ENCODE peak calls at places on chromosomes 13 and 19, in five cellular contexts. One of them, this sample, is unnamed.

GRCh38 chr13:94658926-94659649 is 53.3 kb downstream of the SOX21 start:
- DNase-seq in transverse colon: no peak
- DNase-seq in suprapubic skin: no peak
- DNase-seq in H1: no peak
- DNase-seq in ovary: no peak
- DNase-seq in this sample: no peak

GRCh38 chr19:16383584-16384161 is 59.0 kb downstream of the KLF2 start:
- DNase-seq in H1: no peak
- DNase-seq in suprapubic skin: no peak
- DNase-seq in ovary: no peak
- DNase-seq in transverse colon: no peak
- DNase-seq in this sample: peak; percentile 71

GRCh38 chr13:111909501-111909900 is 157.4 kb upstream of the SOX1 start:
- DNase-seq in ovary: peak; percentile 15
- DNase-seq in suprapubic skin: peak; percentile 60
- DNase-seq in H1: no peak
- DNase-seq in transverse colon: no peak
- DNase-seq in this sample: peak; percentile 35

GRCh38 chr13:31045621-31046081 is 113.2 kb downstream of the TEX26 start:
- DNase-seq in suprapubic skin: no peak
- DNase-seq in transverse colon: peak; percentile 83
- DNase-seq in H1: no peak
- DNase-seq in ovary: peak; percentile 62
- DNase-seq in this sample: peak; percentile 70

GRCh38 chr13:54029226-54029625 is 1000.6 kb downstream of the OLFM4 start:
- DNase-seq in suprapubic skin: no peak
- DNase-seq in transverse colon: no peak
- DNase-seq in ovary: no peak
- DNase-seq in H1: peak; percentile 13
- DNase-seq in this sample: no peak

GRCh38 chr19:50667177-50667758 is 18.0 kb downstream of the C19orf81 start:
- DNase-seq in suprapubic skin: no peak
- DNase-seq in H1: no peak
- DNase-seq in ovary: no peak
- DNase-seq in transverse colon: no peak
- DNase-seq in this sample: no peak

GRCh38 chr13:90375851-90376250 is 971.6 kb upstream of the MIR17HG start:
- DNase-seq in suprapubic skin: no peak
- DNase-seq in H1: no peak
- DNase-seq in ovary: no peak
- DNase-seq in transverse colon: no peak
- DNase-seq in this sample: no peak

GRCh38 chr19:33883869-33884519 is 87.3 kb downstream of the KCTD15 start:
- DNase-seq in H1: peak; percentile 60
- DNase-seq in suprapubic skin: no peak
- DNase-seq in ovary: peak; percentile 53
- DNase-seq in transverse colon: no peak
- DNase-seq in this sample: no peak

GRCh38 chr19:56314018-56314583 is 538 bp downstream of the ZSCAN5A start:
- DNase-seq in ovary: no peak
- DNase-seq in H1: peak; percentile 7
- DNase-seq in transverse colon: no peak
- DNase-seq in suprapubic skin: no peak
- DNase-seq in this sample: no peak

GRCh38 chr13:34114581-34114980 is 296.6 kb downstream of the RFC3 start:
- DNase-seq in suprapubic skin: no peak
- DNase-seq in ovary: no peak
- DNase-seq in transverse colon: no peak
- DNase-seq in H1: no peak
- DNase-seq in this sample: no peak

GRCh38 chr13:41864658-41865057 is 96.3 kb downstream of the VWA8 start:
- DNase-seq in transverse colon: no peak
- DNase-seq in ovary: no peak
- DNase-seq in suprapubic skin: no peak
- DNase-seq in H1: no peak
- DNase-seq in this sample: no peak

GRCh38 chr19:35429698-35430097 is 18.4 kb upstream of the FFAR2 start:
- DNase-seq in transverse colon: peak; percentile 72
- DNase-seq in H1: no peak
- DNase-seq in ovary: no peak
- DNase-seq in suprapubic skin: no peak
- DNase-seq in this sample: no peak

GRCh38 chr19:46725036-46725820 is 8.3 kb upstream of the PRKD2 start:
- DNase-seq in transverse colon: no peak
- DNase-seq in suprapubic skin: no peak
- DNase-seq in H1: no peak
- DNase-seq in ovary: no peak
- DNase-seq in this sample: no peak

GRCh38 chr19:55679343-55680257 is 4.6 kb downstream of the EPN1 start:
- DNase-seq in H1: no peak
- DNase-seq in transverse colon: no peak
- DNase-seq in suprapubic skin: no peak
- DNase-seq in ovary: no peak
- DNase-seq in this sample: no peak

GRCh38 chr13:29543230-29544215 is 52.0 kb downstream of the SLC7A1 start:
- DNase-seq in transverse colon: no peak
- DNase-seq in ovary: no peak
- DNase-seq in suprapubic skin: no peak
- DNase-seq in H1: peak; percentile 13
- DNase-seq in this sample: no peak

GRCh38 chr13:37495046-37495445 is 103.5 kb downstream of the POSTN start:
- DNase-seq in H1: no peak
- DNase-seq in ovary: no peak
- DNase-seq in transverse colon: no peak
- DNase-seq in suprapubic skin: no peak
- DNase-seq in this sample: no peak

GRCh38 chr13:44141725-44142539 is 231.7 kb upstream of the SERP2 start:
- DNase-seq in suprapubic skin: peak; percentile 98
- DNase-seq in transverse colon: peak; percentile 99
- DNase-seq in ovary: peak; percentile 99
- DNase-seq in H1: peak; percentile 78
- DNase-seq in this sample: peak; percentile 99

GRCh38 chr13:48054601-48055000 is 17.1 kb downstream of the NUDT15 start:
- DNase-seq in H1: no peak
- DNase-seq in suprapubic skin: no peak
- DNase-seq in transverse colon: no peak
- DNase-seq in ovary: no peak
- DNase-seq in this sample: no peak

GRCh38 chr13:48050550-48050949 is 13.0 kb downstream of the NUDT15 start:
- DNase-seq in H1: no peak
- DNase-seq in transverse colon: no peak
- DNase-seq in suprapubic skin: no peak
- DNase-seq in ovary: no peak
- DNase-seq in this sample: no peak

DNA sequence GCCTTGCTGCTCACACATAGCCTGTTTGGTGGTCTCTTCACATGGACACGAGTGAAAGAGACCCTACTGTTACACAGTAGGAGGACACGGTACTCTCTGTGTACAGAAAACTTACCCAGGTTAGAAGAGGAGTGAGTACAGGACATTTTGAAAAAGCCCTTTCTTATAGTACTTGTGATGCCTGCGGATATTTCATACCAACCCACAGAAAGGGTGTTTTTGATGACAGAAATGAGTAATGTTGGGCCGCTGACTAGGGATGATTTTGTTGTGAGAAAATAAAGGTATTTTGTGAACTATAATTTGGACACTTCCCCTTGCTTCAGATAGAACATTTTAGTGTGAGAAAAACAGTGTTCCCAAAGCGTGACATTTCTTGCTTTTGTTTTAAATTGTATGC is 18.2 kb downstream of the NUDT15 start:
- DNase-seq in suprapubic skin: no peak
- DNase-seq in ovary: no peak
- DNase-seq in H1: no peak
- DNase-seq in transverse colon: no peak
- DNase-seq in this sample: no peak
- H3K27ac ChIP-seq in suprapubic skin: no peak overlapping the region
- H3K27ac ChIP-seq in ovary: no peak overlapping the region
- H3K27ac ChIP-seq in H1: no peak overlapping the region
- H3K27ac ChIP-seq in transverse colon: no peak overlapping the region
- H3K27ac ChIP-seq in this sample: no peak overlapping the region

GRCh38 chr19:48490980-48491792 is 20.4 kb downstream of the LMTK3 start:
- DNase-seq in transverse colon: peak; percentile 66
- DNase-seq in H1: no peak
- DNase-seq in ovary: peak; percentile 65
- DNase-seq in suprapubic skin: no peak
- DNase-seq in this sample: no peak
- H3K4me3 ChIP-seq in transverse colon: no peak overlapping the region
- H3K4me3 ChIP-seq in H1: peak overlapping the region; percentile 30
- H3K4me3 ChIP-seq in ovary: peak overlapping the region; percentile 13
- H3K4me3 ChIP-seq in suprapubic skin: peak overlapping the region; percentile 8
- H3K4me3 ChIP-seq in this sample: no peak overlapping the region

DNA sequence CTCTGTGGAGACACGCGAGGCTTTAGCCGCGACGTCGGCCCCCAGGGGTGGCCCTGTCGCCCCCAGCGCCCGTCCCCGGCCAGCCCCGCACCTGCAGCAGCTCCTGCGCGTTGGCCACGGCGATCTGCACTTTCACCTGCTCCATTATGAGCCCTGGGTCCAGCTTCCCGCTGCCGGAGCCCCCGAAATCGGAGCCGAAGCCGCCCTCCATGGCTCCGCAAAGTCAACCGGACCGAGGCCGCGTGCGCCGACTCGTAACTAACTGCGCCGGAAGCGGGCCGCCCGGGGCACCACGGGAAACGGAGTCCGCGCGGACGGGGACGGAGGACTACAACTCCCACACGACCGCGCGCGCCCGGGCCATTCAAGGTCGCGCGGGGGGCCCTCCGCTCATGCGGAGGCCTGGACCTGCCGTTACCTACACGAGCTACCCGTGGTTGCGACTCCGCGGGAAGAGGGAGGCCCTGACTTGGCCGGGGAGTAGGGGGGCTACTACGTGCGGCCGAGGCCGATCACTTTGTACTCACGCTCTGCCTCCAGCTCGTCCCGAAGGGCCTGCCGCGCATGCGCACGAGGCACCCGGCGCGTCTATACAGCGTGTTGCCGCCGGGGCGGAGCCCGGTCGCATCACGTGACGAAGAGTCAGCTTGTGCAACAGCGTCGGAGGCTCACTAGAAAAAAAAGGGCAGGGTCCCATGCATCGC is at the start of gene TIMM13:
- DNase-seq in H1: peak; percentile 95
- DNase-seq in ovary: peak; percentile 98
- DNase-seq in suprapubic skin: peak; percentile 99
- DNase-seq in transverse colon: peak; percentile 97
- DNase-seq in this sample: peak; percentile 99
- TF ChIP-seq EP300 in H1: no peak
- TF ChIP-seq EP300 in ovary: no peak
- TF ChIP-seq EP300 in suprapubic skin: no peak
- TF ChIP-seq EP300 in transverse colon: no peak
- TF ChIP-seq EP300 in this sample: peak; percentile 18

DNA sequence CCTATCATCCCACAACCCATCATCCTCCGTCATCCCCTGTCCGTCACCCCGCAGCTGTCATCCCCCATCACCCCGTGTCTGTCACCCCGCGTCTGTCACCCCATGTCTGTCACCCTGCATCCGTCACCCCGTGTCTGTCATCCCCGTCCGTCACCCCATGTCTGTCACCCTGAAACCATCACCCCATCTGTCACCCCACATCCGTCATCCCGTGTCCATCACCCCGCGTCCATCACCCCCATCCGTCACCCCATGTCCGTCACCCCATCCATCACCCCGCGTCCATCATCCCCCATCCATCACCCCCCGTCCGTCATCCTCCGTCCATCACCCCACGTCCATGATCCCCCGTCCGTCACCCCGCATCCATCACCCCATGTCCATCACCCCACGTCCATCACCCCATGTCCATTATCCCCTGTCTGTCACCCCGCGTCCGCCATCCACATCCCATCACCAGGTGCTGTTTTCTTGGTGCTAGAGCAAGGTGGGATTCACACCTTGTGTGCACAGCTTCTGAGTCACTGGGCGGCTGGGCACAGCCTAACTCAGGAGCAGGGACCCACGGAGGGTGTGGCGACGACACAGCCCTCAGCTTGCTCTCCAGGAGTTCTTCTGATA is 24.2 kb downstream of the RASA3 start:
- DNase-seq in transverse colon: peak; percentile 5
- DNase-seq in suprapubic skin: peak; percentile 76
- DNase-seq in ovary: no peak
- DNase-seq in H1: no peak
- DNase-seq in this sample: peak; percentile 58
- H3K27ac ChIP-seq in transverse colon: no peak overlapping the region
- H3K27ac ChIP-seq in suprapubic skin: no peak overlapping the region
- H3K27ac ChIP-seq in ovary: no peak overlapping the region
- H3K27ac ChIP-seq in H1: no peak overlapping the region
- H3K27ac ChIP-seq in this sample: no peak overlapping the region

GRCh38 chr13:21328836-21329477 is 130.1 kb downstream of the ZDHHC20 start:
- DNase-seq in suprapubic skin: no peak
- DNase-seq in transverse colon: no peak
- DNase-seq in ovary: no peak
- DNase-seq in H1: no peak
- DNase-seq in this sample: no peak
- H3K4me3 ChIP-seq in suprapubic skin: no peak overlapping the region
- H3K4me3 ChIP-seq in transverse colon: no peak overlapping the region
- H3K4me3 ChIP-seq in ovary: no peak overlapping the region
- H3K4me3 ChIP-seq in H1: no peak overlapping the region
- H3K4me3 ChIP-seq in this sample: no peak overlapping the region

GRCh38 chr13:51158923-51159322 is 47.8 kb upstream of the C13orf42 start:
- DNase-seq in transverse colon: no peak
- DNase-seq in H1: no peak
- DNase-seq in ovary: no peak
- DNase-seq in suprapubic skin: no peak
- DNase-seq in this sample: no peak
- TF ChIP-seq EP300 in transverse colon: no peak
- TF ChIP-seq EP300 in H1: no peak
- TF ChIP-seq EP300 in ovary: no peak
- TF ChIP-seq EP300 in suprapubic skin: no peak
- TF ChIP-seq EP300 in this sample: no peak

DNA sequence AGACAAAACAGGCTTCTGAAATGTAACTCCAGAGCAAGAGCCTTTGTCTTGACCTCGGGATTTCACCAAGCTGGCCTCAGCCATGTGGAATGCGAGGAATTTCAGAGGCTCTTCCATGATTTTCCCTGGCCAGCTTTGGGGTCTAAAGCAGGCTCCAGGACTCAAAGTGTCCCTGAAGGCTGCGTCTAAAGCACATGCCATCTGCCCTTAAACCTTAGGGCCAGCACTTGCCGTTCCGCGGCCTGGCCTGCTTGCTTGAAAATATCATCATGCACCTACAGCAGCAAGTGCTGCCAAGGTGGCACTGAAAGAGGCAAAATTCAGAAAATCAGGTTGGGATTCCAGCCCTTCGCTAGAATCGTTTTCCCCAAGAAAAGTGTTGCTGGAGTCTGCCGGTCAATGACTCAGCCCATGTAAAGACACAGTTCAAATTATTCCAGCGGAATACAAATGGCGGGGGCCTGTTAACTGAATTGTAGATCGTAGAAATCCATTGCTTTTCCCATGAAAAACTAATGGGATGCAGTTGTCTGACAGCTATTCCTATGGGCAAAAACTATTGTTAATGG is 105.7 kb upstream of the RAP2A start:
- DNase-seq in suprapubic skin: no peak
- DNase-seq in ovary: peak; percentile 58
- DNase-seq in H1: peak; percentile 71
- DNase-seq in transverse colon: no peak
- DNase-seq in this sample: no peak
- H3K27ac ChIP-seq in suprapubic skin: no peak overlapping the region
- H3K27ac ChIP-seq in ovary: no peak overlapping the region
- H3K27ac ChIP-seq in H1: peak overlapping the region; percentile 38
- H3K27ac ChIP-seq in transverse colon: peak overlapping the region; percentile 57
- H3K27ac ChIP-seq in this sample: peak overlapping the region; percentile 80